ENCODE peak calls at places on chromosomes 13 and 19, in nine cellular contexts. T, L, E, N, G, V, R, S and O are unnamed samples.

GRCh38 chr19:10566408-10566657 is 523 bp upstream of the KRI1 start:
- DNase-seq in T (no peak), L (no peak), E (no peak), N (no peak), G (no peak), V (no peak), R (no peak), S (no peak), O (no peak)

GRCh38 chr19:1189419-1189818 is 15.4 kb upstream of the SBNO2 start:
- DNase-seq in T (peak), L (no peak), E (no peak), N (no peak), G (peak), V (no peak), R (no peak), S (no peak), O (peak)

GRCh38 chr13:26995159-26995558 is 176.5 kb downstream of the USP12 start:
- DNase-seq in T (no peak), L (no peak), E (no peak), N (no peak), G (no peak), V (no peak), R (no peak), S (no peak), O (no peak)

GRCh38 chr13:74891610-74892009 is 590.4 kb downstream of the TBC1D4 start:
- DNase-seq in T (no peak), L (no peak), E (peak), N (peak), G (no peak), V (no peak), R (no peak), S (no peak), O (peak)

GRCh38 chr13:84821261-84821660 is 939.0 kb upstream of the SLITRK1 start:
- DNase-seq in T (no peak), L (no peak), E (no peak), N (peak), G (no peak), V (no peak), R (no peak), S (no peak), O (peak)

GRCh38 chr19:15456871-15457700 is 7.3 kb downstream of the RASAL3 start:
- DNase-seq in T (no peak), L (no peak), E (no peak), N (no peak), G (no peak), V (peak), R (no peak), S (no peak), O (no peak)

GRCh38 chr13:101512650-101513049 is 60.2 kb downstream of the ITGBL1 start:
- DNase-seq in T (no peak), L (no peak), E (peak), N (peak), G (no peak), V (no peak), R (peak), S (no peak), O (peak)

GRCh38 chr19:14006766-14007562 is 844 bp upstream of the RFX1 start:
- DNase-seq in T (peak), L (no peak), E (no peak), N (peak), G (peak), V (no peak), R (no peak), S (no peak), O (no peak)

GRCh38 chr19:4802711-4803110 is 11.2 kb downstream of the FEM1A start:
- DNase-seq in T (no peak), L (no peak), E (no peak), N (no peak), G (no peak), V (peak), R (no peak), S (no peak), O (no peak)

GRCh38 chr13:49374585-49375290 is 69.1 kb downstream of the CAB39L start:
- DNase-seq in T (no peak), L (no peak), E (peak), N (peak), G (no peak), V (no peak), R (peak), S (no peak), O (peak)

GRCh38 chr19:30873003-30873402 is 476.2 kb downstream of the TSHZ3 start:
- DNase-seq in T (no peak), L (no peak), E (no peak), N (no peak), G (no peak), V (no peak), R (no peak), S (no peak), O (no peak)

GRCh38 chr19:50724522-50725217 is 1.5 kb downstream of the CLEC11A start:
- DNase-seq in T (peak), L (peak), E (peak), N (peak), G (peak), V (peak), R (peak), S (peak), O (peak)

GRCh38 chr13:113342820-113343691 is 20.9 kb downstream of the GRTP1 start:
- DNase-seq in T (peak), L (no peak), E (no peak), N (no peak), G (no peak), V (no peak), R (no peak), S (no peak), O (no peak)

GRCh38 chr13:46666727-46667456 is 113.9 kb downstream of the LRCH1 start:
- DNase-seq in T (no peak), L (no peak), E (no peak), N (no peak), G (no peak), V (peak), R (no peak), S (peak), O (no peak)

GRCh38 chr19:19704836-19705235 is 28.1 kb downstream of the ZNF14 start:
- DNase-seq in T (no peak), L (no peak), E (no peak), N (no peak), G (no peak), V (no peak), R (no peak), S (no peak), O (no peak)

GRCh38 chr19:35742121-35742724 is at the start of gene IGFLR1:
- DNase-seq in T (no peak), L (no peak), E (no peak), N (no peak), G (peak), V (no peak), R (no peak), S (no peak), O (no peak)

GRCh38 chr13:52848455-52849190 is at the start of gene PCDH8:
- DNase-seq in T (no peak), L (peak), E (no peak), N (no peak), G (no peak), V (peak), R (no peak), S (no peak), O (no peak)

GRCh38 chr13:52845766-52846566 is 2.5 kb downstream of the PCDH8 start:
- DNase-seq in T (peak), L (peak), E (peak), N (no peak), G (no peak), V (peak), R (no peak), S (no peak), O (peak)

GRCh38 chr13:52847322-52847681 is 1.1 kb downstream of the PCDH8 start:
- DNase-seq in T (peak), L (no peak), E (no peak), N (no peak), G (no peak), V (no peak), R (no peak), S (no peak), O (no peak)

GRCh38 chr13:52846567-52847321 is 1.7 kb downstream of the PCDH8 start:
- DNase-seq in T (peak), L (peak), E (peak), N (peak), G (peak), V (peak), R (no peak), S (no peak), O (peak)

DNA sequence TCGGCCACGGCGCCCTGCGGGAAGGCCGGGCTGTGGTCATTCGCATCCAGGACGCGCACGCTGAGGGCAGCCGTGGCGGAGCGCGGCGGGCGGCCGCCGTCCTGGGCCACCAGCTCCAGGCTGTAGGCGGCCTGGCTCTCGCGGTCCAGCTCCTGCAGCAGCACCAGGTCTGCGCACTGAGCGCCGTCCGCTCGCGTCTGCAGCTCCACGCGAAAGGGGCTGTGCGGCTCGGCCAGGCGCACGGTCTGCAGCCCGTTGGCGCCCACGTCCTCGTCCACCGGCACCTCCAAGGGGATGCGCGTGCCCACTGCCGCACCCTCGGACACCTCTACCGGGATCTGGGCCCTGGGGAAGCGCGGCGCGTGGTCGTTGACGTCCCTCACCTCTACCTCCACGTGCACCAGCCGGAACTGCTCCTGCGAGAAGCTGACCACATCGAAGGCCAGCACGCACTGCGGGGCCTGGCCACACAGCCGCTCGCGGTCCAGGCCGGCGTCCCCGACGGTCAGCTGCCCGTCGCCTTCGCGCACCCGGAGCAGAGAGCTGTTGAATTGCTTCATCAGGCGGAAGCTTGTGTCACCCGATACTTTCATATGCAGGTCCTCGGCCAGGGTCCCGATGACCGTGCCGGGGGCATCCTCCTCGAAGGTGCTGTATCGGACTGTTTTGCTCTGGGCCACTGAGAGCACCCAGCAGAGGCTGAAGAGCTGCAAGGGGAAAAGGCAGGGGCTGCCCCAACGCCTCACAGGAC is 583 bp downstream of the PCDH8 start:
- DNase-seq in T (no peak), L (no peak), E (no peak), N (no peak), G (no peak), V (no peak), R (no peak), S (no peak), O (no peak)
- H3K4me3 ChIP-seq in T (no peak), L (no peak), E (no peak), N (no peak), G (no peak), V (peak), R (no peak), S (no peak), O (no peak)

GRCh38 chr13:99505814-99506269 is 4.6 kb downstream of the TM9SF2 start:
- DNase-seq in T (no peak), L (no peak), E (peak), N (peak), G (no peak), V (no peak), R (no peak), S (no peak), O (peak)

GRCh38 chr13:99498304-99499161 is 2.7 kb upstream of the TM9SF2 start:
- DNase-seq in T (peak), L (peak), E (peak), N (peak), G (peak), V (peak), R (peak), S (peak), O (peak)

GRCh38 chr13:99501135-99501951 is at the start of gene TM9SF2:
- DNase-seq in T (peak), L (peak), E (peak), N (peak), G (peak), V (peak), R (peak), S (peak), O (peak)

GRCh38 chr13:99500839-99501134 is 485 bp upstream of the TM9SF2 start:
- DNase-seq in T (no peak), L (no peak), E (no peak), N (no peak), G (no peak), V (no peak), R (no peak), S (no peak), O (no peak)

GRCh38 chr13:99501952-99502310 is 659 bp downstream of the TM9SF2 start:
- DNase-seq in T (no peak), L (peak), E (peak), N (peak), G (peak), V (peak), R (no peak), S (no peak), O (peak)
- H3K4me3 ChIP-seq in T (peak), L (peak), E (peak), N (peak), G (peak), V (peak), R (peak), S (peak), O (peak)

GRCh38 chr19:58053480-58054156 is 5.5 kb upstream of the ZNF135 start:
- DNase-seq in T (no peak), L (no peak), E (no peak), N (no peak), G (no peak), V (no peak), R (no peak), S (no peak), O (no peak)

GRCh38 chr19:58056261-58056660 is 2.8 kb upstream of the ZNF135 start:
- DNase-seq in T (peak), L (no peak), E (no peak), N (no peak), G (no peak), V (no peak), R (no peak), S (no peak), O (no peak)

GRCh38 chr19:58056861-58057260 is 2.2 kb upstream of the ZNF135 start:
- DNase-seq in T (peak), L (no peak), E (no peak), N (no peak), G (no peak), V (no peak), R (no peak), S (no peak), O (no peak)

GRCh38 chr19:58055483-58055874 is 3.6 kb upstream of the ZNF135 start:
- DNase-seq in T (no peak), L (no peak), E (no peak), N (no peak), G (no peak), V (no peak), R (no peak), S (no peak), O (no peak)

DNA sequence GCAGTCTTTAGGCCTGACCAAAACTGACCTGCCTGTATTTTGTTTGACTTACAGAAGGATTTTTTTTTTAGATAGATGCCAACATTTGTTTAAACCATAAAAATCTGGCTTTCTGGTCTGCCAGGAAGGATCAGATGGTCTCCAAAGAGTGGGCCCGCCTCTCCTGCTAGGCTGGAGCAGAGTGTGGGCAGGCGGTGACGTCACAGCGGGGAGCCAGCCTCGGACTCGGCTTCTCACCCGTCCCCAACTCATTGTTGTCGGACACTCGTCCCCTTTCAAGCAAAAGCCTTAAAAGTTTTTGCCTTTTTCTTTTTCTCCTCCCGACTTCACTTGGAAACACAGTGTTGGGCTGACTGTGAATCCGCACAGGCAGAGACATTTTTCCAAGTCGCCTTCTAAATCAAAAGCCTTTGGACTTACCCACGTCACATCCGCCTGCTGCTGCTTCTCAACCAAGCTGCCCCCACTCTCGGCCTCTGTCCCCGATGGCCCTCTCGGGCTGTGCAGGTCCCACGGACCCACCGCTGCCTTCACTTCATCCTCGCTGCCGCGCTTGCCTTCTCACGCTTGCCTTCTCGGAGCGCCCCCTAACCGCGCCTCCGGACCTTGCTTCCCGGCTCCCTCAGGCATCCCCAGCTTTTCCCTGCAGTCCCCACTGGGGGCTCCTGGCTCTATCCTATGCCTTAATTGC is 4.1 kb upstream of the ZNF135 start:
- DNase-seq in T (no peak), L (no peak), E (peak), N (peak), G (no peak), V (peak), R (no peak), S (no peak), O (peak)
- H3K4me3 ChIP-seq in T (peak), L (no peak), E (peak), N (no peak), G (peak), V (no peak), R (peak), S (peak), O (peak)

GRCh38 chr19:33139165-33139564 is 7.3 kb downstream of the WDR88 start:
- DNase-seq in T (no peak), L (no peak), E (no peak), N (no peak), G (no peak), V (no peak), R (no peak), S (no peak), O (no peak)
- H3K4me3 ChIP-seq in T (no peak), L (no peak), E (no peak), N (no peak), G (no peak), V (no peak), R (no peak), S (no peak), O (no peak)

GRCh38 chr19:47351545-47351944 is 2.4 kb downstream of the DHX34 start:
- DNase-seq in T (no peak), L (no peak), E (peak), N (peak), G (no peak), V (peak), R (peak), S (no peak), O (peak)
- H3K4me3 ChIP-seq in T (no peak), L (no peak), E (no peak), N (no peak), G (no peak), V (no peak), R (no peak), S (no peak), O (no peak)